ENCODE peak calls at places on chromosome 11, in seven cellular contexts. E, V, R, K, B, T and H are unnamed samples.

GRCh38 chr11:126063510-126063858 is 818 bp upstream of the CDON start:
- DNase-seq in V (no peak), T (no peak), R (no peak), E (no peak), B (no peak), K (no peak), H (no peak)

GRCh38 chr11:57424802-57425564 is 1.9 kb downstream of the SLC43A3 start:
- DNase-seq in R (peak; percentile 38), V (peak; percentile 92), E (peak; percentile 15), K (peak; percentile 41), B (peak; percentile 61), T (no peak), H (peak; percentile 59)

GRCh38 chr11:12723410-12724297 is 49.4 kb downstream of the TEAD1 start:
- DNase-seq in E (no peak), V (no peak), T (no peak), K (no peak), R (no peak), B (no peak), H (no peak)

GRCh38 chr11:36822829-36823228 is 224.8 kb upstream of the RAG2 start:
- DNase-seq in V (no peak), R (no peak), E (no peak), B (no peak), T (no peak), K (no peak), H (no peak)

GRCh38 chr11:14645985-14646900 is 2.6 kb downstream of the PDE3B start:
- DNase-seq in K (no peak), T (no peak), B (no peak), E (no peak), V (no peak), R (no peak), H (no peak)

GRCh38 chr11:113046866-113047265 is 85.6 kb downstream of the NCAM1 start:
- DNase-seq in E (no peak), R (no peak), B (no peak), K (no peak), V (no peak), T (no peak), H (no peak)

GRCh38 chr11:116257092-116257491 is 515.7 kb downstream of the BUD13 start:
- DNase-seq in K (no peak), T (no peak), B (no peak), R (no peak), V (no peak), E (peak; percentile 55), H (no peak)

GRCh38 chr11:94007906-94008305 is 13.2 kb upstream of the HEPHL1 start:
- DNase-seq in V (no peak), B (no peak), E (no peak), T (no peak), R (no peak), K (no peak), H (no peak)

GRCh38 chr11:45045692-45046471 is 95.2 kb upstream of the TP53I11 start:
- DNase-seq in T (no peak), B (peak; percentile 50), R (no peak), K (no peak), V (no peak), E (no peak), H (no peak)

GRCh38 chr11:119977584-119977860 is 160.4 kb downstream of the TRIM29 start:
- DNase-seq in K (no peak), V (no peak), E (no peak), B (no peak), T (no peak), R (no peak), H (no peak)

GRCh38 chr11:76810151-76810853 is 27.1 kb downstream of the TSKU start:
- DNase-seq in R (no peak), V (no peak), B (no peak), K (no peak), E (no peak), T (peak; percentile 9), H (no peak)

GRCh38 chr11:45930031-45930794 is 7.8 kb downstream of the LARGE2 start:
- DNase-seq in E (no peak), R (no peak), B (peak; percentile 62), V (peak; percentile 14), K (no peak), T (peak; percentile 83), H (peak; percentile 30)

GRCh38 chr11:64322925-64323260 is 5.0 kb downstream of the PRDX5 start:
- DNase-seq in T (no peak), K (no peak), B (no peak), E (no peak), R (no peak), V (no peak), H (no peak)

GRCh38 chr11:93199616-93200015 is 1.8 kb upstream of the SLC36A4 start:
- DNase-seq in K (no peak), V (no peak), E (no peak), B (no peak), R (no peak), T (no peak), H (no peak)

GRCh38 chr11:96215094-96215782 is 127.8 kb downstream of the MAML2 start:
- DNase-seq in B (no peak), T (no peak), V (no peak), E (no peak), K (peak; percentile 15), R (no peak), H (peak; percentile 21)

GRCh38 chr11:102981324-102981910 is 25.9 kb upstream of the MMP13 start:
- DNase-seq in E (no peak), K (no peak), V (no peak), R (no peak), B (no peak), T (no peak), H (no peak)

GRCh38 chr11:68542617-68543016 is 82.1 kb downstream of the PPP6R3 start:
- DNase-seq in K (no peak), E (no peak), V (no peak), B (no peak), T (no peak), R (no peak), H (no peak)

GRCh38 chr11:61339490-61339878 is 6.5 kb downstream of the TKFC start:
- DNase-seq in E (no peak), K (no peak), T (no peak), R (no peak), V (no peak), B (no peak), H (no peak)